ENCODE peak calls at places on chromosomes 3 and 15, in ten cellular contexts. M is Panc1, L is bronchial epithelial cell, R is GM06990, T is uterus, F is heart left ventricle, P is kidney epithelial cell, H is pancreas, O is mucosa of descending colon, B is GM12878. I is an unnamed sample. For H3K36me3, the result is how much of the 10 kb centered on the place peaks cover.

GRCh38 chr15:42955518-42955917 is 34.9 kb upstream of the TTBK2 start:
- DNase-seq in H (no peak), M (no peak), F (no peak), L (peak), R (no peak), T (no peak), P (no peak), B (no peak), O (no peak), I (no peak)

GRCh38 chr3:129365779-129366178 is 62.7 kb downstream of the EFCAB12 start:
- DNase-seq in B (no peak), R (no peak), L (no peak), F (no peak), P (no peak), T (no peak), M (no peak), H (no peak), O (no peak), I (no peak)

GRCh38 chr3:113968986-113969385 is 21.2 kb downstream of the ZDHHC23 start:
- DNase-seq in B (no peak), O (no peak), R (no peak), F (no peak), M (no peak), H (no peak), L (peak), T (no peak), P (no peak), I (no peak)

GRCh38 chr15:91853501-91853967 is at the start of gene SLCO3A1:
- DNase-seq in H (peak), L (no peak), B (no peak), R (peak), P (no peak), T (peak), M (no peak), F (peak), O (peak), I (peak)

GRCh38 chr3:107227091-107227490 is 150.1 kb upstream of the CCDC54 start:
- DNase-seq in O (no peak), R (no peak), B (no peak), T (no peak), F (no peak), P (no peak), M (no peak), H (no peak), L (no peak), I (no peak)

GRCh38 chr3:132543016-132543739 is 53.9 kb upstream of the ACKR4 start:
- DNase-seq in O (no peak), H (no peak), F (no peak), T (no peak), B (peak), P (peak), R (no peak), M (peak), L (peak), I (no peak)

GRCh38 chr3:71658131-71658530 is 67.1 kb downstream of the EIF4E3 start:
- DNase-seq in P (no peak), O (peak), M (no peak), L (peak), R (no peak), F (peak), H (peak), B (no peak), T (peak), I (peak)

GRCh38 chr3:126116526-126116925 is 32.6 kb upstream of the SLC41A3 start:
- DNase-seq in P (no peak), B (no peak), T (peak), R (no peak), M (no peak), L (no peak), O (no peak), F (peak), H (no peak), I (no peak)

GRCh38 chr15:76398702-76399101 is 62.1 kb downstream of the ISL2 start:
- DNase-seq in R (no peak), T (no peak), O (no peak), P (no peak), M (no peak), H (no peak), B (no peak), F (no peak), L (no peak), I (no peak)

GRCh38 chr3:48636149-48636548 is 888 bp upstream of the SLC26A6 start:
- DNase-seq in H (no peak), O (no peak), M (no peak), R (no peak), L (no peak), B (no peak), T (no peak), F (no peak), P (no peak), I (no peak)

GRCh38 chr3:123723527-123724168 is 138.8 kb upstream of the HACD2 start:
- DNase-seq in R (peak), F (no peak), B (peak), M (peak), P (peak), H (no peak), L (peak), O (peak), T (peak), I (no peak)

GRCh38 chr15:74128785-74129350 is 1.5 kb upstream of the ISLR2 start:
- DNase-seq in M (no peak), T (no peak), H (peak), L (no peak), R (no peak), B (no peak), F (peak), O (no peak), P (no peak), I (no peak)

GRCh38 chr15:67031321-67031720 is 34.1 kb upstream of the SMAD3 start:
- DNase-seq in M (no peak), L (no peak), H (no peak), O (no peak), T (no peak), F (no peak), B (no peak), P (no peak), R (no peak), I (no peak)

GRCh38 chr3:19474169-19474568 is 325.9 kb downstream of the KCNH8 start:
- DNase-seq in H (no peak), F (no peak), R (no peak), P (no peak), T (no peak), O (no peak), B (no peak), L (no peak), M (no peak), I (no peak)

GRCh38 chr15:27097506-27097905 is 126.5 kb downstream of the GABRG3 start:
- DNase-seq in O (no peak), R (no peak), B (no peak), F (no peak), T (no peak), L (no peak), M (no peak), P (no peak), H (no peak), I (no peak)

GRCh38 chr3:16288664-16289063 is 23.7 kb downstream of the OXNAD1 start:
- DNase-seq in O (no peak), M (no peak), F (no peak), L (no peak), H (no peak), P (no peak), B (no peak), R (no peak), T (no peak), I (no peak)

GRCh38 chr15:69095280-69095679 is 65.2 kb upstream of the GLCE start:
- DNase-seq in B (no peak), M (no peak), O (no peak), P (no peak), H (no peak), F (no peak), R (no peak), T (no peak), L (no peak), I (no peak)

GRCh38 chr15:98277602-98278001 is 317.1 kb downstream of the ARRDC4 start:
- DNase-seq in T (no peak), B (no peak), M (no peak), L (no peak), F (no peak), O (no peak), P (no peak), R (no peak), H (no peak), I (no peak)

GRCh38 chr3:194329566-194329965 is 21.6 kb downstream of the CPN2 start:
- DNase-seq in T (no peak), R (no peak), L (no peak), P (no peak), M (no peak), O (no peak), B (no peak), F (no peak), H (no peak), I (no peak)

GRCh38 chr3:139530717-139531116 is 8.8 kb downstream of the RBP1 start:
- DNase-seq in R (no peak), T (no peak), L (no peak), H (no peak), P (no peak), F (no peak), M (no peak), O (no peak), B (no peak), I (no peak)

GRCh38 chr3:8220291-8220690 is 281.3 kb upstream of the LMCD1 start:
- DNase-seq in P (no peak), F (no peak), T (no peak), B (no peak), O (no peak), R (no peak), H (no peak), M (no peak), L (peak), I (no peak)

GRCh38 chr3:21893250-21893649 is 142.2 kb upstream of the ZNF385D start:
- DNase-seq in B (no peak), M (no peak), O (no peak), H (no peak), F (no peak), P (no peak), T (no peak), L (peak), R (no peak), I (no peak)

GRCh38 chr3:172604895-172605646 is 81.8 kb upstream of the TNFSF10 start:
- DNase-seq in R (no peak), T (no peak), B (no peak), L (no peak), O (no peak), P (no peak), F (no peak), M (no peak), H (no peak), I (no peak)

GRCh38 chr3:24470277-24470676 is 24.4 kb downstream of the THRB start:
- DNase-seq in T (no peak), B (no peak), H (no peak), F (no peak), M (no peak), O (no peak), L (no peak), R (no peak), P (no peak), I (no peak)

GRCh38 chr3:109943181-109943580 is 605.8 kb upstream of the DPPA4 start:
- DNase-seq in F (no peak), H (no peak), T (no peak), M (no peak), P (no peak), R (no peak), L (no peak), B (no peak), O (no peak), I (no peak)

GRCh38 chr3:128112406-128112968 is 11.1 kb downstream of the RUVBL1 start:
- DNase-seq in M (peak), O (no peak), R (no peak), L (peak), T (no peak), F (no peak), H (no peak), P (peak), B (peak), I (no peak)

GRCh38 chr3:178019645-178020044 is 516.6 kb upstream of the KCNMB2 start:
- DNase-seq in R (no peak), L (no peak), P (no peak), F (no peak), H (no peak), T (no peak), M (no peak), B (no peak), O (no peak), I (no peak)

GRCh38 chr3:3586843-3587626 is 212.2 kb upstream of the LRRN1 start:
- DNase-seq in R (no peak), L (no peak), H (no peak), M (no peak), T (no peak), P (no peak), B (no peak), O (no peak), F (no peak), I (no peak)

GRCh38 chr3:142850395-142851023 is 38.4 kb downstream of the PCOLCE2 start:
- DNase-seq in O (no peak), F (no peak), H (no peak), T (no peak), R (no peak), P (peak), B (no peak), M (peak), L (peak), I (no peak)
- H3K4me3 ChIP-seq in O (no peak), F (no peak), H (no peak), T (no peak), R (no peak), P (no peak), B (no peak), M (no peak), L (no peak), I (no peak)

DNA sequence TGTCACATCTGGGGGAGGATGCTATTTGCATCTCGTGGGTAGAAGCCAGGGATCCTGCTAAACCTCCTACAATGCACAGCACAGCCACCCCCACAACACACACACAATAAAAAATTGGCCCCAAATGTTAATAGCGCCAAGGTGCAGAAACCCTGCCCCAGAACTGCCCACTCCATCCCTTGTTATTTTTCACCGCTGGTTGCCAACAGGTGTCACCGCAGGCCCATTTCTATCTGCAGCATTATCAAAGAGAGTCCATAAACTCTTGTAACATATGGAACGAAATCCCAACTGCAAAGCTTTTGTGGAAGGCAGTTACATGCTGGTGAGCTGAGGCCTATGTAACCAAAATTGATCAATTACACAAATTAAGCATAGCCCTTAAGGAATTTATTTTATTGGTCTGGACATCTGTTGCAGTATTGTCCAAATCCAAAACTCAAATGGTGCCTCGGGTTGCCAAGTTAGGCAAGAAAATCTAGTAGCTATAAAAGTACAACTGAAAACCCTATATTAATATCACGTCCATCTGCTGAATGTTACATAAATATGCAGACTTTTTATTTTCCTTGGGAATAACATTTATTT is 66.2 kb downstream of the SAMMSON start:
- DNase-seq in M (no peak), H (no peak), F (no peak), L (no peak), R (no peak), O (no peak), T (no peak), P (no peak), B (no peak), I (no peak)
- TF ChIP-seq CTCF in M (peak), H (no peak), F (no peak), L (no peak), R (peak), O (no peak), T (no peak), P (peak), B (no peak), I (no peak)

GRCh38 chr3:12910356-12911099 is 69.2 kb upstream of the RPL32 start:
- DNase-seq in M (no peak), T (no peak), B (no peak), R (no peak), L (no peak), H (peak), F (peak), O (no peak), P (no peak), I (no peak)

GRCh38 chr3:12908859-12909258 is 67.5 kb upstream of the RPL32 start:
- DNase-seq in F (peak), M (no peak), H (peak), T (no peak), L (no peak), P (no peak), B (no peak), O (no peak), R (no peak), I (no peak)

GRCh38 chr3:12908136-12908730 is 66.9 kb upstream of the RPL32 start:
- DNase-seq in T (no peak), B (no peak), F (peak), P (no peak), H (peak), O (no peak), R (no peak), L (no peak), M (no peak), I (no peak)

GRCh38 chr3:12907729-12908128 is 66.4 kb upstream of the RPL32 start:
- DNase-seq in B (no peak), M (no peak), F (no peak), T (no peak), O (no peak), P (no peak), R (no peak), L (no peak), H (peak), I (no peak)

GRCh38 chr3:12909710-12910109 is 68.3 kb upstream of the RPL32 start:
- DNase-seq in B (no peak), P (no peak), L (no peak), T (no peak), O (no peak), M (no peak), R (no peak), F (peak), H (peak), I (no peak)
- H3K36me3 ChIP-seq in B (under half), P (under half), L (under half), T (under half), O (under half), M (under half), R (half or more), F (under half), H (under half), I (half or more)

DNA sequence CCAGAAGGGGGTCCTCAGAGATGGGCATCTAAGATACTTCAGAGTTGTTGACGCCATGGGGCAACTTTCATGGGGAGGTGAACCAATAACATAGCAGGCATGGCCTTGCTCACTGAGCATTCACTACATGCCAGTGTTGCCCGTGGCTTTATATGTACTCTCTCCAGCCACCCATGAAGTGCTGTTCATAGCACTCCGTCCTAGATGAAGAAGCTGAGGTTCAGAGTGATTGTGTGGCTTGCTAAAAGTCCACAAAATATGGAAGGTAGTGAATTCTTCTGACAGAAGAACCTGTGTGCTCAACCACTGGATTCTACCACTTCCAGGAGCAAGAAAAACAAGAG is 9.8 kb upstream of the SEMA4B start:
- DNase-seq in F (no peak), L (no peak), B (no peak), H (no peak), T (no peak), R (no peak), M (no peak), O (no peak), P (no peak), I (no peak)
- H3K4me3 ChIP-seq in F (no peak), L (no peak), B (peak), H (no peak), T (no peak), R (no peak), M (no peak), O (no peak), P (no peak), I (no peak)

DNA sequence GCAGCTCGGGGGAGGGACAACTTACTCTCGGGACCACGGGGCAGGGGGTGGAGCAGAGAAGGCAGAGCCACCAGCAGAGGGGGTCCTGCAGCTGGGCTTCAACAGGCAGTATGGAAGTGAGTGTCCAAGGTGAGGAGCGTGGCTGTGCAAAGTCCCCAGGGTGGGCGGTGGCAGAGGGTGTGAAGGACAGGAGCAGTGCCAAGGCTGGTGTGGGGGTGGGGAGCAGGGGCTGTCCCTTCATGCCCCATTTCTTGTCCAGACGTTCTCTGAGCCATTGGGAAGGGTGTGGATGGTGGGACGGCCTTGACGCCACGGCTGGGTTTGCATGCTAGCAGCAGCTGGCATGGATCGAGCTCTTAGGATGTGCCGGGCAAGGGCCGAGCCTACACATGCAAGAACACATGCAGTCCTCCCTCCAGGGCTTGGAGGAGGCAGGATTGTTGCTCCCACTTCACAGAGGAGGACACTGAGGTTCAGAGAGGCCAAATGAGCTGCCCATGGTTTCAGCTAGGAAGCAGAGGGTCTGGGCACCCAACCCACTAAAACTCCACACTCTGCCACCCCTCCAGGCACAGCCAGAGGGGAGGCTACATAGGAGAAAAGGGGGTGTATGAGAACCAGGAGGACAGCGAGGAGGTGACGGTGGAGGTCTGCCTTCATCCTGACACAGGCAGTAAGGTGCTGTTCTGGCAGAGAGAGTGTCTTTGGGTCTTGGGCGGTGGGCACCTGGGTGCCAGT is 93.6 kb downstream of the TBC1D2B start:
- DNase-seq in P (no peak), L (no peak), M (no peak), T (peak), O (no peak), F (no peak), H (no peak), B (no peak), R (no peak), I (no peak)
- TF ChIP-seq CTCF in P (peak), L (no peak), M (no peak), T (no peak), O (no peak), F (no peak), H (no peak), B (no peak), R (no peak), I (no peak)

GRCh38 chr3:105747056-105747455 is 121.8 kb downstream of the CBLB start:
- DNase-seq in M (no peak), B (no peak), L (peak), P (peak), R (no peak), T (no peak), O (no peak), F (no peak), H (no peak), I (no peak)

GRCh38 chr3:105745046-105745445 is 123.8 kb downstream of the CBLB start:
- DNase-seq in F (no peak), O (no peak), R (no peak), B (no peak), P (no peak), L (no peak), H (no peak), T (no peak), M (no peak), I (no peak)

GRCh38 chr3:105744202-105744601 is 124.6 kb downstream of the CBLB start:
- DNase-seq in B (no peak), H (no peak), R (no peak), F (no peak), P (no peak), M (no peak), O (no peak), T (no peak), L (no peak), I (no peak)

GRCh38 chr3:105746226-105746996 is 122.4 kb downstream of the CBLB start:
- DNase-seq in P (no peak), O (peak), R (no peak), T (no peak), F (no peak), L (no peak), H (no peak), M (no peak), B (no peak), I (no peak)

GRCh38 chr3:105747621-105748165 is 121.1 kb downstream of the CBLB start:
- DNase-seq in F (no peak), P (no peak), M (no peak), O (no peak), R (no peak), B (no peak), H (no peak), L (no peak), T (no peak), I (no peak)
- H3K36me3 ChIP-seq in F (under half), P (under half), M (under half), O (under half), R (under half), B (under half), H (under half), L (under half), T (under half), I (under half)

DNA sequence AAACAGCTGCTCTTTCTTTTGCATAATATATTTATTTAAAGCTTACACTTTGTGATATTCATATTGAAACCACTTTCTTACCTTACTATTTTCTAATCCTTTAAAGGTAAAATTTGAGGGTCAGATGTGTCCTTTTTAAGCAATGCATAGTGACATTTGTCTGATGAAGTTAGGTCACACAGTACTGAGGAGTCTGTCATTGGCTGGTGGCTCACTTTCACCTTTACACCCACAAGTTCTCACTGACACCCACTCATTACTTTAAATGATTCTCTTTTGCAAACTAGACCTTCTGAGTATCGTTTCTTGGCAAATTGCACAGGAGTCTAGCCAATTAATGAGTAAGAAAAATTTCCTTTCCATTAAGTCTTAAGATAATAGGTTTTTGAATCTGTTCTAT is 758.3 kb upstream of the ARPP21 start:
- DNase-seq in F (no peak), M (no peak), O (no peak), H (no peak), R (no peak), P (no peak), L (no peak), T (no peak), B (no peak), I (no peak)
- H3K4me3 ChIP-seq in F (no peak), M (no peak), O (no peak), H (no peak), R (no peak), P (no peak), L (no peak), T (no peak), B (no peak), I (no peak)

I was measured in thoracic aorta.